ENCODE peak calls at places on chromosomes 12 and 14, in ten cellular contexts. F, L, U, K, T, H, A, S, I and R are unnamed samples.

GRCh38 chr14:33711761-33712160 is 239.1 kb downstream of the EGLN3 start:
- DNase-seq in F (no peak), L (no peak), U (no peak), K (no peak), T (no peak), H (no peak), A (no peak), S (no peak), I (peak), R (no peak)

GRCh38 chr12:75578546-75578945 is 67.1 kb upstream of the KRR1 start:
- DNase-seq in F (no peak), L (no peak), U (no peak), K (no peak), T (no peak), H (no peak), A (no peak), S (no peak), I (no peak), R (no peak)

GRCh38 chr12:106106892-106107291 is 31.9 kb downstream of the NUAK1 start:
- DNase-seq in F (peak), L (no peak), U (no peak), K (no peak), T (peak), H (no peak), A (no peak), S (no peak), I (peak), R (no peak)

GRCh38 chr12:4296749-4297148 is 23.2 kb downstream of the CCND2 start:
- DNase-seq in F (no peak), L (no peak), U (no peak), K (no peak), T (no peak), H (no peak), A (no peak), S (no peak), I (no peak), R (no peak)

GRCh38 chr12:51070004-51070403 is 13.4 kb downstream of the CSRNP2 start:
- DNase-seq in F (no peak), L (no peak), U (no peak), K (no peak), T (no peak), H (no peak), A (peak), S (no peak), I (no peak), R (no peak)

GRCh38 chr12:76763746-76764675 is at the start of gene ZDHHC17:
- DNase-seq in F (peak), L (peak), U (peak), K (peak), T (peak), H (peak), A (peak), S (peak), I (peak), R (peak)

GRCh38 chr12:24788886-24789285 is 160.0 kb downstream of the BCAT1 start:
- DNase-seq in F (no peak), L (no peak), U (no peak), K (no peak), T (peak), H (no peak), A (no peak), S (no peak), I (no peak), R (no peak)

GRCh38 chr14:93033039-93033982 is 82.4 kb downstream of the ITPK1 start:
- DNase-seq in F (no peak), L (no peak), U (no peak), K (no peak), T (no peak), H (no peak), A (no peak), S (no peak), I (no peak), R (no peak)

GRCh38 chr14:32469388-32470160 is 140.5 kb downstream of the AKAP6 start:
- DNase-seq in F (peak), L (no peak), U (no peak), K (no peak), T (peak), H (no peak), A (peak), S (peak), I (peak), R (no peak)

GRCh38 chr12:17352164-17352563 is 737.8 kb downstream of the RERGL start:
- DNase-seq in F (no peak), L (no peak), U (no peak), K (no peak), T (no peak), H (no peak), A (no peak), S (no peak), I (no peak), R (no peak)

GRCh38 chr12:91163116-91163515 is 19.5 kb downstream of the DCN start:
- DNase-seq in F (no peak), L (no peak), U (no peak), K (no peak), T (no peak), H (no peak), A (no peak), S (no peak), I (no peak), R (no peak)

GRCh38 chr12:61891632-61892031 is 368.6 kb upstream of the USP15 start:
- DNase-seq in F (no peak), L (no peak), U (no peak), K (no peak), T (no peak), H (no peak), A (no peak), S (no peak), I (no peak), R (no peak)

GRCh38 chr12:113296557-113297213 is 38.2 kb downstream of the SLC8B1 start:
- DNase-seq in F (no peak), L (no peak), U (no peak), K (no peak), T (no peak), H (no peak), A (no peak), S (no peak), I (no peak), R (no peak)

GRCh38 chr14:69882086-69882864 is 3.1 kb downstream of the SMOC1 start:
- DNase-seq in F (no peak), L (no peak), U (no peak), K (no peak), T (no peak), H (no peak), A (no peak), S (no peak), I (no peak), R (no peak)

GRCh38 chr14:36511981-36512584 is 7.9 kb downstream of the NKX2-1 start:
- DNase-seq in F (no peak), L (no peak), U (no peak), K (no peak), T (no peak), H (no peak), A (no peak), S (no peak), I (no peak), R (no peak)

GRCh38 chr12:131752457-131752856 is 41.6 kb downstream of the SFSWAP start:
- DNase-seq in F (no peak), L (no peak), U (no peak), K (no peak), T (no peak), H (no peak), A (no peak), S (no peak), I (no peak), R (no peak)

GRCh38 chr12:49962861-49963765 is 1.4 kb downstream of the AQP5 start:
- DNase-seq in F (peak), L (peak), U (no peak), K (no peak), T (peak), H (no peak), A (peak), S (no peak), I (no peak), R (peak)

GRCh38 chr12:29149691-29150382 is 759 bp downstream of the FAR2 start:
- DNase-seq in F (peak), L (peak), U (no peak), K (no peak), T (no peak), H (no peak), A (no peak), S (peak), I (no peak), R (no peak)

GRCh38 chr14:73261520-73262426 is 24.5 kb downstream of the PAPLN start:
- DNase-seq in F (no peak), L (no peak), U (no peak), K (no peak), T (no peak), H (no peak), A (no peak), S (no peak), I (no peak), R (no peak)

GRCh38 chr12:94498073-94498472 is 38.4 kb upstream of the CEP83 start:
- DNase-seq in F (no peak), L (no peak), U (no peak), K (no peak), T (no peak), H (no peak), A (no peak), S (no peak), I (no peak), R (no peak)

GRCh38 chr12:28700161-28700560 is 448.9 kb upstream of the FAR2 start:
- DNase-seq in F (no peak), L (no peak), U (no peak), K (no peak), T (no peak), H (no peak), A (no peak), S (no peak), I (no peak), R (no peak)

GRCh38 chr14:80202888-80203562 is 8.3 kb downstream of the DIO2 start:
- DNase-seq in F (no peak), L (no peak), U (no peak), K (no peak), T (no peak), H (no peak), A (no peak), S (peak), I (peak), R (no peak)

GRCh38 chr12:4272976-4273650 is 449 bp upstream of the CCND2 start:
- DNase-seq in F (no peak), L (no peak), U (no peak), K (no peak), T (no peak), H (no peak), A (no peak), S (no peak), I (peak), R (no peak)

GRCh38 chr14:25011095-25011494 is 38.9 kb downstream of the STXBP6 start:
- DNase-seq in F (no peak), L (no peak), U (no peak), K (no peak), T (no peak), H (no peak), A (no peak), S (no peak), I (no peak), R (no peak)

GRCh38 chr14:23299558-23299957 is 3.1 kb downstream of the PPP1R3E start:
- DNase-seq in F (peak), L (no peak), U (no peak), K (no peak), T (peak), H (no peak), A (no peak), S (no peak), I (peak), R (no peak)

GRCh38 chr12:116508145-116509121 is 50.7 kb upstream of the MAP1LC3B2 start:
- DNase-seq in F (no peak), L (no peak), U (peak), K (no peak), T (peak), H (no peak), A (no peak), S (no peak), I (peak), R (no peak)

GRCh38 chr12:124993568-124994434 is at the start of gene BRI3BP:
- DNase-seq in F (peak), L (peak), U (peak), K (peak), T (peak), H (no peak), A (no peak), S (peak), I (peak), R (peak)

GRCh38 chr14:30528119-30528518 is 30.8 kb upstream of the G2E3 start:
- DNase-seq in F (no peak), L (no peak), U (no peak), K (no peak), T (no peak), H (no peak), A (no peak), S (no peak), I (no peak), R (no peak)

GRCh38 chr12:49937639-49938300 is 12.8 kb upstream of the AQP2 start:
- DNase-seq in F (no peak), L (no peak), U (no peak), K (no peak), T (no peak), H (no peak), A (no peak), S (no peak), I (no peak), R (peak)

GRCh38 chr12:76156314-76156713 is 71.8 kb upstream of the NAP1L1 start:
- DNase-seq in F (no peak), L (no peak), U (no peak), K (no peak), T (no peak), H (no peak), A (no peak), S (no peak), I (no peak), R (no peak)

GRCh38 chr12:64459388-64460024 is 7.6 kb downstream of the TBK1 start:
- DNase-seq in F (no peak), L (no peak), U (no peak), K (no peak), T (no peak), H (no peak), A (no peak), S (no peak), I (no peak), R (no peak)

GRCh38 chr12:28601659-28602058 is 411.4 kb downstream of the CCDC91 start:
- DNase-seq in F (no peak), L (no peak), U (no peak), K (no peak), T (no peak), H (no peak), A (no peak), S (no peak), I (no peak), R (no peak)

GRCh38 chr14:64688801-64689200 is 15.4 kb upstream of the PLEKHG3 start:
- DNase-seq in F (no peak), L (no peak), U (no peak), K (no peak), T (no peak), H (no peak), A (no peak), S (no peak), I (no peak), R (peak)

GRCh38 chr14:104706733-104707628 is 17.0 kb upstream of the ADSS1 start:
- DNase-seq in F (peak), L (no peak), U (no peak), K (no peak), T (no peak), H (no peak), A (no peak), S (no peak), I (no peak), R (no peak)